ENCODE peak calls at places on chromosome 14, in four cellular contexts. One of them, this sample, is unnamed.

GRCh38 chr14:39488600-39488999 is 56.4 kb upstream of the FBXO33 start:
- DNase-seq in nucleus accumbens: no peak
- DNase-seq in nephron progenitor cell: peak; percentile 44
- DNase-seq in CD4-positive, alpha-beta T cell: no peak
- DNase-seq in this sample: no peak

GRCh38 chr14:76930549-76930948 is 98.0 kb downstream of the IRF2BPL start:
- DNase-seq in nucleus accumbens: no peak
- DNase-seq in nephron progenitor cell: no peak
- DNase-seq in CD4-positive, alpha-beta T cell: peak; percentile 16
- DNase-seq in this sample: no peak

GRCh38 chr14:51581017-51581881 is 70.5 kb upstream of the FRMD6 start:
- DNase-seq in nucleus accumbens: no peak
- DNase-seq in nephron progenitor cell: no peak
- DNase-seq in CD4-positive, alpha-beta T cell: no peak
- DNase-seq in this sample: no peak

GRCh38 chr14:70080081-70080480 is 108.7 kb downstream of the SLC8A3 start:
- DNase-seq in nucleus accumbens: no peak
- DNase-seq in nephron progenitor cell: no peak
- DNase-seq in CD4-positive, alpha-beta T cell: no peak
- DNase-seq in this sample: no peak

GRCh38 chr14:86799244-86799647 is 1193.7 kb downstream of the GALC start:
- DNase-seq in nucleus accumbens: no peak
- DNase-seq in nephron progenitor cell: no peak
- DNase-seq in CD4-positive, alpha-beta T cell: no peak
- DNase-seq in this sample: no peak

GRCh38 chr14:98494582-98494981 is 777.4 kb downstream of the BCL11B start:
- DNase-seq in nucleus accumbens: no peak
- DNase-seq in nephron progenitor cell: no peak
- DNase-seq in CD4-positive, alpha-beta T cell: no peak
- DNase-seq in this sample: no peak

GRCh38 chr14:25032092-25032784 is 17.7 kb downstream of the STXBP6 start:
- DNase-seq in nucleus accumbens: no peak
- DNase-seq in nephron progenitor cell: no peak
- DNase-seq in CD4-positive, alpha-beta T cell: no peak
- DNase-seq in this sample: no peak

GRCh38 chr14:53840444-53840843 is 116.2 kb downstream of the BMP4 start:
- DNase-seq in nucleus accumbens: no peak
- DNase-seq in nephron progenitor cell: no peak
- DNase-seq in CD4-positive, alpha-beta T cell: no peak
- DNase-seq in this sample: no peak

GRCh38 chr14:79834856-79835255 is 376.4 kb downstream of the DIO2 start:
- DNase-seq in nucleus accumbens: no peak
- DNase-seq in nephron progenitor cell: no peak
- DNase-seq in CD4-positive, alpha-beta T cell: no peak
- DNase-seq in this sample: no peak

GRCh38 chr14:33943484-33943883 is 7.4 kb downstream of the EGLN3 start:
- DNase-seq in nucleus accumbens: no peak
- DNase-seq in nephron progenitor cell: no peak
- DNase-seq in CD4-positive, alpha-beta T cell: no peak
- DNase-seq in this sample: no peak

GRCh38 chr14:69002069-69002468 is 23.0 kb upstream of the ACTN1 start:
- DNase-seq in nucleus accumbens: no peak
- DNase-seq in nephron progenitor cell: no peak
- DNase-seq in CD4-positive, alpha-beta T cell: no peak
- DNase-seq in this sample: no peak

GRCh38 chr14:30005114-30005698 is 77.6 kb upstream of the PRKD1 start:
- DNase-seq in nucleus accumbens: no peak
- DNase-seq in nephron progenitor cell: no peak
- DNase-seq in CD4-positive, alpha-beta T cell: no peak
- DNase-seq in this sample: no peak

GRCh38 chr14:36268957-36269734 is 51.3 kb downstream of the MBIP start:
- DNase-seq in nucleus accumbens: no peak
- DNase-seq in nephron progenitor cell: no peak
- DNase-seq in CD4-positive, alpha-beta T cell: no peak
- DNase-seq in this sample: no peak

GRCh38 chr14:96589577-96589976 is 87.4 kb downstream of the PAPOLA start:
- DNase-seq in nucleus accumbens: no peak
- DNase-seq in nephron progenitor cell: no peak
- DNase-seq in CD4-positive, alpha-beta T cell: no peak
- DNase-seq in this sample: no peak

GRCh38 chr14:91413547-91414474 is 3.8 kb downstream of the CCDC88C start:
- DNase-seq in nucleus accumbens: no peak
- DNase-seq in nephron progenitor cell: no peak
- DNase-seq in CD4-positive, alpha-beta T cell: peak; percentile 51
- DNase-seq in this sample: no peak

GRCh38 chr14:100066984-100067383 is 1.8 kb downstream of the EVL start:
- DNase-seq in nucleus accumbens: no peak
- DNase-seq in nephron progenitor cell: no peak
- DNase-seq in CD4-positive, alpha-beta T cell: no peak
- DNase-seq in this sample: no peak

GRCh38 chr14:105470812-105471771 is 3.5 kb upstream of the CRIP2 start:
- DNase-seq in nucleus accumbens: no peak
- DNase-seq in nephron progenitor cell: peak; percentile 58
- DNase-seq in CD4-positive, alpha-beta T cell: no peak
- DNase-seq in this sample: no peak

GRCh38 chr14:33073023-33073422 is 134.3 kb downstream of the NPAS3 start:
- DNase-seq in nucleus accumbens: no peak
- DNase-seq in nephron progenitor cell: no peak
- DNase-seq in CD4-positive, alpha-beta T cell: no peak
- DNase-seq in this sample: no peak

GRCh38 chr14:103149351-103149750 is 26.1 kb downstream of the TNFAIP2 start:
- DNase-seq in nucleus accumbens: no peak
- DNase-seq in nephron progenitor cell: no peak
- DNase-seq in CD4-positive, alpha-beta T cell: no peak
- DNase-seq in this sample: no peak

GRCh38 chr14:80427101-80427500 is 215.8 kb upstream of the DIO2 start:
- DNase-seq in nucleus accumbens: no peak
- DNase-seq in nephron progenitor cell: no peak
- DNase-seq in CD4-positive, alpha-beta T cell: no peak
- DNase-seq in this sample: no peak

GRCh38 chr14:51704465-51705050 is 52.8 kb downstream of the FRMD6 start:
- DNase-seq in nucleus accumbens: no peak
- DNase-seq in nephron progenitor cell: no peak
- DNase-seq in CD4-positive, alpha-beta T cell: no peak
- DNase-seq in this sample: no peak

GRCh38 chr14:75069811-75070145 is 337 bp downstream of the ZC2HC1C start:
- DNase-seq in nucleus accumbens: no peak
- DNase-seq in nephron progenitor cell: no peak
- DNase-seq in CD4-positive, alpha-beta T cell: no peak
- DNase-seq in this sample: no peak

GRCh38 chr14:56659964-56660551 is 80.5 kb downstream of the TMEM260 start:
- DNase-seq in nucleus accumbens: no peak
- DNase-seq in nephron progenitor cell: no peak
- DNase-seq in CD4-positive, alpha-beta T cell: no peak
- DNase-seq in this sample: no peak

GRCh38 chr14:92316937-92317336 is 6.0 kb upstream of the SLC24A4 start:
- DNase-seq in nucleus accumbens: no peak
- DNase-seq in nephron progenitor cell: no peak
- DNase-seq in CD4-positive, alpha-beta T cell: no peak
- DNase-seq in this sample: no peak

GRCh38 chr14:61750708-61751474 is 11.3 kb upstream of the SNAPC1 start:
- DNase-seq in nucleus accumbens: peak; percentile 49
- DNase-seq in nephron progenitor cell: peak; percentile 71
- DNase-seq in CD4-positive, alpha-beta T cell: peak; percentile 62
- DNase-seq in this sample: peak; percentile 31